ENCODE peak calls at places on chromosomes 6 and 20, in nine cellular contexts. M is ovary; J is effector memory CD4-positive, alpha-beta T cell; V is neuronal stem cell; S is mesendoderm; G is endothelial cell of umbilical vein; I is heart left ventricle; Y is colonic mucosa; D is Peyer's patch. Z is an unnamed sample. For H3K4me1, the result is how much of the 10 kb centered on the place peaks cover.

GRCh38 chr6:46715106-46715505 is 20.1 kb downstream of the PLA2G7 start:
- DNase-seq in M (no peak), J (no peak), V (no peak), S (no peak), G (no peak), I (no peak), Y (no peak), D (no peak), Z (no peak)

GRCh38 chr20:37364013-37364926 is 18.3 kb downstream of the SRC start:
- DNase-seq in M (peak), J (no peak), V (no peak), S (no peak), G (no peak), I (no peak), Y (no peak), D (no peak), Z (no peak)

GRCh38 chr6:31749301-31750036 is 9.7 kb downstream of the MSH5 start:
- DNase-seq in M (no peak), J (no peak), V (no peak), S (peak), G (no peak), I (no peak), Y (no peak), D (no peak), Z (no peak)

GRCh38 chr6:7112741-7113313 is 5.1 kb downstream of the RREB1 start:
- DNase-seq in M (no peak), J (no peak), V (no peak), S (peak), G (no peak), I (no peak), Y (peak), D (no peak), Z (peak)

GRCh38 chr20:6430381-6430780 is 307.6 kb upstream of the FERMT1 start:
- DNase-seq in M (no peak), J (no peak), V (no peak), S (no peak), G (no peak), I (no peak), Y (no peak), D (no peak), Z (no peak)

GRCh38 chr20:33437141-33437911 is 6.2 kb downstream of the SNTA1 start:
- DNase-seq in M (peak), J (no peak), V (no peak), S (no peak), G (no peak), I (peak), Y (no peak), D (no peak), Z (no peak)

GRCh38 chr6:137498488-137499219 is 4.5 kb upstream of the OLIG3 start:
- DNase-seq in M (no peak), J (no peak), V (no peak), S (no peak), G (no peak), I (no peak), Y (no peak), D (no peak), Z (no peak)

GRCh38 chr20:59122377-59122932 is 41.2 kb upstream of the ZNF831 start:
- DNase-seq in M (no peak), J (no peak), V (no peak), S (no peak), G (no peak), I (no peak), Y (no peak), D (no peak), Z (no peak)

GRCh38 chr6:157800420-157801237 is 22.4 kb upstream of the SNX9 start:
- DNase-seq in M (no peak), J (no peak), V (no peak), S (no peak), G (no peak), I (no peak), Y (no peak), D (no peak), Z (no peak)

GRCh38 chr20:57440678-57441509 is 49.7 kb downstream of the RBM38 start:
- DNase-seq in M (peak), J (no peak), V (no peak), S (peak), G (no peak), I (peak), Y (peak), D (no peak), Z (no peak)

GRCh38 chr6:20511858-20512257 is 22.4 kb upstream of the CDKAL1 start:
- DNase-seq in M (no peak), J (no peak), V (no peak), S (no peak), G (no peak), I (no peak), Y (no peak), D (no peak), Z (no peak)

GRCh38 chr20:61314326-61315010 is 62.4 kb downstream of the CDH4 start:
- DNase-seq in M (no peak), J (no peak), V (no peak), S (no peak), G (no peak), I (no peak), Y (no peak), D (no peak), Z (no peak)

GRCh38 chr6:156685823-156686428 is 91.3 kb upstream of the ARID1B start:
- DNase-seq in M (no peak), J (no peak), V (no peak), S (no peak), G (no peak), I (no peak), Y (peak), D (no peak), Z (no peak)

GRCh38 chr6:163588211-163588919 is 173.8 kb downstream of the QKI start:
- DNase-seq in M (no peak), J (no peak), V (no peak), S (no peak), G (no peak), I (no peak), Y (no peak), D (no peak), Z (no peak)

GRCh38 chr20:31638317-31638716 is 605 bp downstream of the COX4I2 start:
- DNase-seq in M (no peak), J (no peak), V (no peak), S (no peak), G (no peak), I (no peak), Y (no peak), D (no peak), Z (no peak)

GRCh38 chr6:83417880-83418663 is 12.8 kb downstream of the ME1 start:
- DNase-seq in M (no peak), J (no peak), V (peak), S (peak), G (peak), I (no peak), Y (no peak), D (no peak), Z (peak)

GRCh38 chr20:48224531-48224930 is 439.2 kb upstream of the SULF2 start:
- DNase-seq in M (no peak), J (no peak), V (no peak), S (no peak), G (no peak), I (no peak), Y (no peak), D (no peak), Z (no peak)

GRCh38 chr6:4936681-4937041 is 67.2 kb downstream of the RPP40 start:
- DNase-seq in M (no peak), J (no peak), V (no peak), S (peak), G (peak), I (no peak), Y (no peak), D (no peak), Z (no peak)

GRCh38 chr20:56989516-56989915 is 276.9 kb downstream of the BMP7 start:
- DNase-seq in M (no peak), J (no peak), V (no peak), S (no peak), G (no peak), I (no peak), Y (no peak), D (no peak), Z (no peak)

GRCh38 chr6:138454976-138455706 is 44.2 kb downstream of the NHSL1 start:
- DNase-seq in M (no peak), J (peak), V (no peak), S (no peak), G (peak), I (no peak), Y (peak), D (peak), Z (peak)

GRCh38 chr6:35427851-35428321 is 24.3 kb upstream of the FANCE start:
- DNase-seq in M (no peak), J (no peak), V (no peak), S (no peak), G (peak), I (no peak), Y (no peak), D (no peak), Z (no peak)

GRCh38 chr6:28995093-28995650 is 9.9 kb downstream of the ZNF311 start:
- DNase-seq in M (no peak), J (no peak), V (no peak), S (no peak), G (no peak), I (no peak), Y (no peak), D (no peak), Z (no peak)

GRCh38 chr6:86016567-86016966 is 373.9 kb upstream of the SYNCRIP start:
- DNase-seq in M (no peak), J (no peak), V (no peak), S (peak), G (no peak), I (no peak), Y (no peak), D (no peak), Z (no peak)

GRCh38 chr20:38298768-38299288 is 5.1 kb upstream of the BPI start:
- DNase-seq in M (peak), J (no peak), V (no peak), S (no peak), G (peak), I (peak), Y (peak), D (no peak), Z (no peak)

GRCh38 chr6:16743661-16744210 is 17.5 kb downstream of the ATXN1 start:
- DNase-seq in M (no peak), J (no peak), V (no peak), S (no peak), G (no peak), I (no peak), Y (no peak), D (no peak), Z (no peak)

GRCh38 chr20:3045042-3045815 is 623 bp upstream of the MRPS26 start:
- DNase-seq in M (no peak), J (no peak), V (no peak), S (no peak), G (no peak), I (no peak), Y (peak), D (peak), Z (peak)

GRCh38 chr6:36346486-36346885 is 9.8 kb upstream of the BNIP5 start:
- DNase-seq in M (no peak), J (no peak), V (no peak), S (no peak), G (no peak), I (no peak), Y (no peak), D (no peak), Z (no peak)

GRCh38 chr20:51696304-51697118 is 71.7 kb downstream of the ATP9A start:
- DNase-seq in M (peak), J (no peak), V (no peak), S (no peak), G (peak), I (no peak), Y (no peak), D (no peak), Z (peak)

GRCh38 chr6:131039345-131039680 is 23.7 kb downstream of the EPB41L2 start:
- DNase-seq in M (no peak), J (no peak), V (no peak), S (no peak), G (no peak), I (no peak), Y (no peak), D (no peak), Z (no peak)

GRCh38 chr20:59161626-59162170 is 1.9 kb upstream of the ZNF831 start:
- DNase-seq in M (no peak), J (no peak), V (no peak), S (no peak), G (no peak), I (no peak), Y (no peak), D (no peak), Z (no peak)

GRCh38 chr20:51011479-51011878 is 11.4 kb downstream of the KCNG1 start:
- DNase-seq in M (no peak), J (no peak), V (no peak), S (no peak), G (no peak), I (no peak), Y (no peak), D (no peak), Z (no peak)

GRCh38 chr6:167766986-167767714 is 59.6 kb upstream of the AFDN start:
- DNase-seq in M (no peak), J (no peak), V (no peak), S (no peak), G (no peak), I (no peak), Y (no peak), D (no peak), Z (no peak)

GRCh38 chr20:35312348-35312747 is 20.1 kb upstream of the FAM83C start:
- DNase-seq in M (no peak), J (no peak), V (no peak), S (peak), G (peak), I (no peak), Y (no peak), D (no peak), Z (no peak)

GRCh38 chr6:82924799-82925535 is 140.7 kb downstream of the UBE3D start:
- DNase-seq in M (no peak), J (no peak), V (no peak), S (no peak), G (peak), I (no peak), Y (no peak), D (no peak), Z (no peak)

GRCh38 chr6:109117346-109118035 is 22.2 kb downstream of the CEP57L1 start:
- DNase-seq in M (no peak), J (no peak), V (no peak), S (no peak), G (no peak), I (no peak), Y (peak), D (no peak), Z (no peak)
- H3K4me1 ChIP-seq in M (under half), J (under half), V (under half), S (under half), G (under half), I (under half), Y (under half), D (under half), Z (under half)

GRCh38 chr20:1312904-1313235 is 16.1 kb downstream of the SDCBP2 start:
- DNase-seq in M (no peak), J (no peak), V (no peak), S (no peak), G (no peak), I (no peak), Y (no peak), D (no peak), Z (no peak)
- H3K4me3 ChIP-seq in M (no peak), J (no peak), V (no peak), S (no peak), G (no peak), I (no peak), Y (no peak), D (no peak), Z (no peak)

GRCh38 chr6:43493833-43494232 is 16.3 kb downstream of the LRRC73 start:
- DNase-seq in M (no peak), J (no peak), V (no peak), S (no peak), G (no peak), I (no peak), Y (no peak), D (peak), Z (no peak)
- H3K4me1 ChIP-seq in M (under half), J (under half), V (under half), S (under half), G (under half), I (under half), Y (under half), D (under half), Z (under half)

GRCh38 chr6:33271098-33271607 is 523 bp downstream of the VPS52 start:
- DNase-seq in M (no peak), J (no peak), V (no peak), S (no peak), G (no peak), I (no peak), Y (peak), D (no peak), Z (no peak)

GRCh38 chr6:33271608-33272357 is at the start of the genes RPS18 and VPS52:
- DNase-seq in M (peak), J (peak), V (peak), S (peak), G (peak), I (peak), Y (peak), D (peak), Z (peak)

GRCh38 chr6:33272358-33273128 is 668 bp downstream of the RPS18 start:
- DNase-seq in M (no peak), J (no peak), V (no peak), S (no peak), G (no peak), I (no peak), Y (no peak), D (no peak), Z (no peak)

GRCh38 chr6:33273924-33274902 is 2.3 kb downstream of the RPS18 start:
- DNase-seq in M (no peak), J (no peak), V (no peak), S (no peak), G (no peak), I (no peak), Y (no peak), D (no peak), Z (no peak)

GRCh38 chr6:33273129-33273923 is 1.5 kb downstream of the RPS18 start:
- DNase-seq in M (no peak), J (no peak), V (no peak), S (no peak), G (peak), I (no peak), Y (no peak), D (no peak), Z (no peak)
- H3K4me3 ChIP-seq in M (no peak), J (peak), V (peak), S (peak), G (peak), I (no peak), Y (peak), D (peak), Z (peak)

DNA sequence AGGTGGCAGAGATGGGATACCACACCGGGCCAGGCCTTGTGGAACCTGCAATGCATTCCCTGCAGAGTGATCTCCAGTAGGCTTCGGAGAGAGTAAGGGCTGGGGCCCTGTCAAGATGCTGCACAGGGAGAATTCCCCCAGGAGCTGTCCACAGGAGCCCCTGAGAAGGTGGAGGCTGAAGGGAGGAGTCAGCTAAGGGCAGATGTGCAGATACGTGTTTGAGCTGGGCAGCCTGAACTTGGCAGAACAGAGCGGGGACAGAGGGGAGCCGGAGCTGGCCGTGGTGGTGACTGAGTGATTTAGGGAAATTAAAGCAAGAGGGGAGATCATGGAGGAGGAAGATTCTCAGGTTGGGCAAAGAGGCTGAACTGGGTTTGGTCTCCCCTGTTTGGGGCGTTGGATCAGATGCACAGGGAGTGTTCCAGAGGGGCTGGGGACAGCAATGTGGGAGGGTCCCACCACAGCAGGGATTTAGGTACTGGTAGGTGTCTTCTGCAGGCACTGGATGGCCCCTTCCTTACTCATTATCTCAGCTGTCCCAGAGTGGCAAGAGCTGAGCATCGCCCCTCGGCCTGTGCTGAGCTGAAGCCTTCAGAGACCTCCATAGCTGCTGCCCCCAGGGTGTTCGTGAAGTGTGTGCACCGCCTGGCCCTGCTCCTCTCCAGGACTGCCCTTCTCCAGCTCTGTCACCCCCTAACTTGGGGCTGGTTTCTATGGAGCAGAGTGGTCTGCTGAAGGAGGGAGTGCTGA is 3.8 kb upstream of the NCR2 start:
- DNase-seq in M (no peak), J (no peak), V (no peak), S (no peak), G (no peak), I (no peak), Y (no peak), D (no peak), Z (no peak)
- H3K4me1 ChIP-seq in M (under half), J (under half), V (under half), S (under half), G (under half), I (under half), Y (under half), D (under half), Z (under half)

GRCh38 chr6:159234102-159234553 is 64.9 kb downstream of the FNDC1 start:
- DNase-seq in M (no peak), J (no peak), V (no peak), S (no peak), G (no peak), I (no peak), Y (no peak), D (no peak), Z (no peak)
- H3K4me3 ChIP-seq in M (no peak), J (no peak), V (no peak), S (no peak), G (no peak), I (no peak), Y (no peak), D (no peak), Z (no peak)

GRCh38 chr20:13543783-13544182 is 94.9 kb downstream of the TASP1 start:
- DNase-seq in M (no peak), J (no peak), V (no peak), S (no peak), G (no peak), I (no peak), Y (no peak), D (no peak), Z (no peak)
- H3K4me1 ChIP-seq in M (under half), J (under half), V (under half), S (under half), G (under half), I (under half), Y (under half), D (under half), Z (under half)

DNA sequence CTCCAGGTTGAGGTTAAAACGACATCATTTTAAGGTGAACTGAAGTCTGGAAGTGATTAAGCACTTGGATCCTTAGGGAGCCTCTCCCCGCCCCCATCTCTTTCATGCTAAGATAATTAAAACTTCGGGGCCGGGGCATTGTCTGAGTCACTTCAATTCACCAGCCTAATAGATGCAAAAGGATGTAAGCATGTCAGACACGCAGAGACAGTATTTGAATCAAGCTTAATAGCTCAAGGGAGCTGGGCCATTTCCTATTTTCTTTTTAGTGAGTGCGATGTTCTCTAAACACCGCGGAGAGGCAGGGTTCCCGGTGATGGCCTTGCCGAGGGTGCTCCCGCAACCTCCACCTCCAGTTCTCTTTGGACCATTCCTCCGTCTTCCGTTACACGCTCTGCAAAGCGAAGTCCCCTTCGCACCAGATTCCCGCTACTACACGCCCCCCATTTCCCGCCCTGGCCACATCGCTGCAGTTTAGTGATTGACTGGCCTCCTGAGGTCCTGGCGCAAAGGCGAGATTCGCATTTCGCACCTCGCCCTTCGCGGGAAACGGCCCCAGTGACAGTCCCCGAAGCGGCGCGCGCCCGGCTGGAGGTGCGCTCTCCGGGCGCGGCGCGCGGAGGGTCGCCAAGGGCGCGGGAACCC is 516 bp upstream of the IRF4 start:
- DNase-seq in M (no peak), J (no peak), V (peak), S (peak), G (no peak), I (no peak), Y (no peak), D (no peak), Z (no peak)
- H3K4me3 ChIP-seq in M (no peak), J (peak), V (no peak), S (peak), G (no peak), I (no peak), Y (peak), D (peak), Z (no peak)